ENCODE peak calls at places on chromosomes 3 and 15, in five cellular contexts. D, Z, G, E and W are unnamed samples.
A peak's percentile ranks its signal among the peaks of the same experiment; 100 is the strongest.

GRCh38 chr15:27339138-27339537 is 368.2 kb downstream of the GABRG3 start:
- DNase-seq in G (no peak), E (no peak), D (no peak), Z (no peak), W (peak; percentile 42)

GRCh38 chr15:34812369-34812768 is 17.0 kb upstream of the ACTC1 start:
- DNase-seq in D (peak; percentile 44), Z (no peak), G (no peak), E (no peak), W (no peak)

GRCh38 chr3:190361791-190362190 is 26.2 kb upstream of the CLDN16 start:
- DNase-seq in D (no peak), E (no peak), Z (no peak), G (no peak), W (no peak)

GRCh38 chr15:57671636-57672035 is 34.9 kb upstream of the POLR2M start:
- DNase-seq in D (no peak), Z (no peak), E (no peak), G (no peak), W (no peak)

GRCh38 chr3:197874653-197875052 is 75.3 kb upstream of the RPL35A start:
- DNase-seq in Z (no peak), D (no peak), E (no peak), G (no peak), W (no peak)

GRCh38 chr15:90482124-90483011 is 47.4 kb upstream of the CRTC3 start:
- DNase-seq in D (no peak), G (peak; percentile 38), E (peak; percentile 22), Z (peak; percentile 34), W (peak; percentile 8)

GRCh38 chr3:48418651-48419050 is 11.2 kb downstream of the PLXNB1 start:
- DNase-seq in Z (peak; percentile 14), G (no peak), D (no peak), E (no peak), W (no peak)

GRCh38 chr15:29687204-29687768 is 135.0 kb downstream of the TJP1 start:
- DNase-seq in D (no peak), G (no peak), Z (no peak), E (no peak), W (peak; percentile 94)

GRCh38 chr3:169760479-169760878 is 4.4 kb downstream of the TERC start:
- DNase-seq in D (no peak), E (no peak), G (peak; percentile 68), Z (no peak), W (peak; percentile 39)

GRCh38 chr3:8663177-8664061 is 18.8 kb upstream of the SSUH2 start:
- DNase-seq in E (peak; percentile 26), G (peak; percentile 70), D (peak; percentile 45), Z (peak; percentile 68), W (peak; percentile 69)

GRCh38 chr15:39431371-39431770 is 149.5 kb upstream of the THBS1 start:
- DNase-seq in G (no peak), E (no peak), Z (no peak), D (no peak), W (no peak)

GRCh38 chr3:194952882-194953281 is 267.2 kb downstream of the FAM43A start:
- DNase-seq in G (no peak), D (no peak), Z (no peak), E (no peak), W (no peak)

GRCh38 chr3:105661461-105661860 is 207.4 kb downstream of the CBLB start:
- DNase-seq in E (no peak), D (no peak), G (no peak), Z (no peak), W (no peak)

GRCh38 chr3:155981669-155982068 is 111.2 kb downstream of the GMPS start:
- DNase-seq in E (no peak), Z (no peak), G (peak; percentile 26), D (no peak), W (no peak)

GRCh38 chr3:64578797-64579196 is 109.0 kb downstream of the ADAMTS9 start:
- DNase-seq in D (no peak), E (no peak), G (peak; percentile 33), Z (no peak), W (no peak)